ENCODE peak calls at places on chromosomes 12 and 14, in five cellular contexts. T is stimulated activated CD8-positive, alpha-beta memory T cell treated with anti-CD3 and anti-CD28 coated beads, Interleukin-15, amount 100 ng/mL, for 24 hours; U is AML-193; P is posterior vena cava; Q is esophagus squamous epithelium. C is an unnamed sample.

GRCh38 chr12:128684357-128684756 is 139.4 kb downstream of the SLC15A4 start:
- DNase-seq in U (no peak), Q (no peak), P (peak; percentile 69), T (no peak), C (no peak)

GRCh38 chr12:117408161-117408791 is 46.9 kb upstream of the NOS1 start:
- DNase-seq in T (no peak), P (no peak), U (no peak), Q (no peak), C (peak; percentile 30)

GRCh38 chr12:67413577-67413976 is 144.4 kb downstream of the CAND1 start:
- DNase-seq in Q (no peak), P (no peak), T (no peak), U (no peak), C (no peak)

GRCh38 chr14:23364164-23364571 is 804 bp downstream of the EFS start:
- DNase-seq in Q (no peak), T (no peak), U (no peak), P (no peak), C (peak; percentile 73)

GRCh38 chr14:92314182-92314581 is 8.8 kb upstream of the SLC24A4 start:
- DNase-seq in P (peak; percentile 14), U (no peak), Q (no peak), T (no peak), C (no peak)

GRCh38 chr12:106861984-106862894 is 87.8 kb downstream of the RIC8B start:
- DNase-seq in Q (no peak), T (no peak), U (peak; percentile 28), P (no peak), C (peak; percentile 45)

GRCh38 chr12:96587691-96588090 is 98.3 kb downstream of the CFAP54 start:
- DNase-seq in U (no peak), T (no peak), Q (no peak), P (no peak), C (peak; percentile 18)

GRCh38 chr14:41830679-41831078 is 224.0 kb downstream of the LRFN5 start:
- DNase-seq in T (no peak), P (no peak), Q (no peak), U (no peak), C (no peak)

GRCh38 chr12:1947081-1947480 is 28.6 kb upstream of the CACNA2D4 start:
- DNase-seq in Q (no peak), T (no peak), U (no peak), P (no peak), C (peak; percentile 73)

GRCh38 chr14:67815573-67816235 is 686 bp downstream of the ZFYVE26 start:
- DNase-seq in P (no peak), T (no peak), U (no peak), Q (no peak), C (peak; percentile 40)

C was measured in AG20443.